ENCODE peak calls at places on chromosome 7, in six cellular contexts. N is SK-N-SH, Q is A549, J is ovary, O is tibial nerve, F is transverse colon. S is an unnamed sample.

GRCh38 chr7:96547371-96547811 is 162.3 kb downstream of the SEM1 start:
- DNase-seq in F (no peak), O (no peak), Q (no peak), N (peak; percentile 14), J (no peak), S (no peak)

GRCh38 chr7:133484135-133484534 is 231.3 kb downstream of the EXOC4 start:
- DNase-seq in Q (no peak), J (no peak), O (no peak), N (no peak), F (no peak), S (no peak)

GRCh38 chr7:30327813-30328212 is 43.4 kb downstream of the ZNRF2 start:
- DNase-seq in F (no peak), O (no peak), N (no peak), J (no peak), Q (no peak), S (no peak)

GRCh38 chr7:149210551-149210950 is 15.2 kb downstream of the ZNF282 start:
- DNase-seq in Q (no peak), O (no peak), F (no peak), N (no peak), J (no peak), S (no peak)

GRCh38 chr7:31175672-31176071 is 123.6 kb downstream of the ADCYAP1R1 start:
- DNase-seq in N (no peak), J (no peak), F (no peak), O (no peak), Q (peak; percentile 9), S (no peak)

GRCh38 chr7:13742126-13742525 is 247.3 kb downstream of the ETV1 start:
- DNase-seq in Q (no peak), O (no peak), N (no peak), J (no peak), F (no peak), S (peak; percentile 28)

GRCh38 chr7:36084485-36085091 is 68.5 kb upstream of the EEPD1 start:
- DNase-seq in Q (peak; percentile 72), F (peak; percentile 77), O (no peak), N (peak; percentile 60), J (peak; percentile 16), S (peak; percentile 27)

GRCh38 chr7:106730021-106730420 is 69.1 kb upstream of the CCDC71L start:
- DNase-seq in N (no peak), O (no peak), F (no peak), Q (no peak), J (no peak), S (no peak)

GRCh38 chr7:114048386-114049235 is 129.8 kb upstream of the PPP1R3A start:
- DNase-seq in O (no peak), N (peak; percentile 16), J (no peak), Q (peak; percentile 5), F (no peak), S (no peak)

GRCh38 chr7:130274983-130275649 is 8.5 kb downstream of the CPA2 start:
- DNase-seq in O (no peak), F (no peak), J (no peak), Q (no peak), N (no peak), S (no peak)

GRCh38 chr7:2431260-2431867 is 28.0 kb downstream of the CHST12 start:
- DNase-seq in O (no peak), Q (peak; percentile 20), N (peak; percentile 57), F (no peak), J (no peak), S (no peak)

GRCh38 chr7:12821746-12822145 is 134.3 kb downstream of the ARL4A start:
- DNase-seq in N (no peak), Q (no peak), J (no peak), O (no peak), F (no peak), S (no peak)

GRCh38 chr7:84182301-84182700 is 12.3 kb downstream of the SEMA3A start:
- DNase-seq in O (no peak), N (no peak), F (no peak), Q (no peak), J (no peak), S (no peak)

GRCh38 chr7:112140600-112140999 is 65.6 kb downstream of the DOCK4 start:
- DNase-seq in F (no peak), J (no peak), O (no peak), Q (no peak), N (no peak), S (no peak)

GRCh38 chr7:52634996-52635395 is 400.4 kb upstream of the POM121L12 start:
- DNase-seq in J (no peak), F (no peak), N (no peak), Q (no peak), O (no peak), S (no peak)

GRCh38 chr7:155426543-155427410 is 31.2 kb upstream of the EN2 start:
- DNase-seq in F (no peak), J (no peak), O (no peak), Q (no peak), N (no peak), S (no peak)

GRCh38 chr7:99314504-99314903 is 11.2 kb upstream of the ARPC1A start:
- DNase-seq in Q (peak; percentile 20), N (no peak), J (no peak), O (no peak), F (peak; percentile 75), S (no peak)

GRCh38 chr7:4267326-4268039 is 414.6 kb upstream of the FOXK1 start:
- DNase-seq in F (no peak), Q (no peak), O (no peak), J (no peak), N (no peak), S (peak; percentile 50)

GRCh38 chr7:157587487-157588270 is 250.9 kb downstream of the DNAJB6 start:
- DNase-seq in Q (no peak), F (no peak), O (no peak), J (no peak), N (no peak), S (no peak)

GRCh38 chr7:16278167-16278787 is 143.1 kb downstream of the CRPPA start:
- DNase-seq in O (no peak), J (no peak), N (no peak), F (no peak), Q (no peak), S (no peak)

GRCh38 chr7:128003179-128003578 is 28.1 kb downstream of the LRRC4 start:
- DNase-seq in F (no peak), Q (no peak), J (no peak), O (no peak), N (no peak), S (no peak)

GRCh38 chr7:158164101-158165095 is 423.2 kb downstream of the PTPRN2 start:
- DNase-seq in J (no peak), Q (no peak), O (no peak), F (no peak), N (no peak), S (peak; percentile 60)

GRCh38 chr7:18345641-18346234 is 149.8 kb upstream of the HDAC9 start:
- DNase-seq in Q (peak; percentile 48), F (peak; percentile 33), J (no peak), O (peak; percentile 30), N (peak; percentile 21), S (no peak)

GRCh38 chr7:95411036-95411435 is 14.9 kb upstream of the PON3 start:
- DNase-seq in J (no peak), F (no peak), Q (peak; percentile 57), N (no peak), O (no peak), S (no peak)

GRCh38 chr7:96658011-96658391 is 51.6 kb downstream of the SEM1 start:
- DNase-seq in O (no peak), N (no peak), F (no peak), Q (no peak), J (no peak), S (no peak)

GRCh38 chr7:100546868-100547800 is 8.1 kb downstream of the AGFG2 start:
- DNase-seq in Q (no peak), J (peak; percentile 46), N (no peak), F (peak; percentile 43), O (no peak), S (no peak)

GRCh38 chr7:78967046-78967445 is 486.4 kb downstream of the MAGI2 start:
- DNase-seq in O (no peak), N (no peak), Q (no peak), J (no peak), F (no peak), S (no peak)

GRCh38 chr7:99372275-99373085 is 2.0 kb upstream of the ARPC1B start:
- DNase-seq in N (no peak), Q (no peak), F (peak; percentile 57), J (peak; percentile 42), O (no peak), S (no peak)

GRCh38 chr7:156096806-156097538 is 284.7 kb upstream of the SHH start:
- DNase-seq in O (no peak), J (no peak), F (no peak), N (no peak), Q (no peak), S (no peak)

GRCh38 chr7:70940597-70940996 is 191.3 kb upstream of the GALNT17 start:
- DNase-seq in F (no peak), N (no peak), O (no peak), J (no peak), Q (no peak), S (no peak)

GRCh38 chr7:98423043-98423442 is 22.2 kb upstream of the BAIAP2L1 start:
- DNase-seq in N (peak; percentile 41), O (no peak), Q (peak; percentile 82), F (no peak), J (no peak), S (no peak)

GRCh38 chr7:101814081-101814995 is 3.1 kb upstream of the CUX1 start:
- DNase-seq in Q (peak; percentile 70), N (peak; percentile 95), O (no peak), J (peak; percentile 63), F (peak; percentile 72), S (peak; percentile 94)
- H3K4me1 ChIP-seq in Q (peaks cover 23% of the 10 kb centered on the region), N (peaks cover 13% of the 10 kb centered on the region), O (peaks cover 11% of the 10 kb centered on the region), J (peaks cover 2% of the 10 kb centered on the region), F (no peaks in the 10 kb centered on the region), S (peaks cover 37% of the 10 kb centered on the region)

GRCh38 chr7:728602-729001 is 1.5 kb upstream of the PRKAR1B start:
- DNase-seq in Q (no peak), J (no peak), N (no peak), F (no peak), O (no peak), S (no peak)
- H3K4me3 ChIP-seq in Q (no peak overlapping the region), J (no peak overlapping the region), N (peak overlapping the region; percentile 66), F (no peak overlapping the region), O (no peak overlapping the region), S (no peak overlapping the region)

DNA sequence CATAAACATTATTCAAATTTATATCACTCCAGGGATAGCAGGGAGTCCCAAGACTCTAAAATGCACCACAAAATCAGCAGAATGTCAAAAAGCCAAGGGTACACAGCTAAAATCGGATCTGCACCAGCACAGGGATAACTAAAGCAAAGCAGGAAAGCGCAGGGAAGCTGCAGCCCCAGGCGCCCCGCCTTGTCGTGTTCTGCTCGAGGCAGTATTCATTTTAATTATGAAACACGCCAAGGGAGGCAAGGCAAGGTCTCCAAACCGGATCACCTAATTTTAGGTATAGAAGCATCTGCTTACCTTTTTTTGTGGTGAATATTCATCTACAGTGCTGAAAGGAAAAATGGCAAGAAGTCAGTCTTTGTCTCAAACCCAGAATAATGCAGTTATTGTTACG is 199.4 kb downstream of the RAPGEF5 start:
- DNase-seq in N (no peak), Q (no peak), F (no peak), J (no peak), O (no peak), S (peak; percentile 39)
- TF ChIP-seq EP300 in N (no peak), Q (no peak), F (no peak), J (no peak), O (no peak), S (no peak)

GRCh38 chr7:55059006-55059405 is 40.2 kb downstream of the EGFR start:
- DNase-seq in O (no peak), Q (no peak), J (no peak), F (no peak), N (no peak), S (no peak)
- H3K4me1 ChIP-seq in O (peaks cover 19% of the 10 kb centered on the region), Q (peaks cover 93% of the 10 kb centered on the region), J (peaks cover 9% of the 10 kb centered on the region), F (no peaks in the 10 kb centered on the region), N (peaks cover 35% of the 10 kb centered on the region), S (peaks cover 22% of the 10 kb centered on the region)

GRCh38 chr7:117871778-117872538 is 1.3 kb downstream of the CTTNBP2 start:
- DNase-seq in N (peak; percentile 24), F (no peak), J (peak; percentile 15), O (peak; percentile 17), Q (no peak), S (peak; percentile 58)
- H3K4me3 ChIP-seq in N (no peak overlapping the region), F (peak overlapping the region; percentile 61), J (peak overlapping the region; percentile 66), O (peak overlapping the region; percentile 60), Q (peak overlapping the region; percentile 56), S (peak overlapping the region; percentile 59)